ENCODE peak calls at places on chromosomes 7 and 10, in eight cellular contexts. One of them, this sample, is unnamed.
A peak's percentile ranks its signal among the peaks of the same experiment; 100 is the strongest.

GRCh38 chr10:22491931-22492615 is 146.8 kb downstream of the SPAG6 start:
- DNase-seq in LoVo: no peak
- DNase-seq in OCI-M1: no peak
- DNase-seq in spleen: no peak
- DNase-seq in activated T-helper 9 cell treated with anti-CD3 and anti-CD28 coated beads, Interleukin-2, amount 50 U/mL, for 16 hours: no peak
- DNase-seq in right cardiac atrium: no peak
- DNase-seq in GM23248: no peak
- DNase-seq in T follicular helper cell: no peak
- DNase-seq in this sample: no peak

GRCh38 chr7:44194562-44195145 is 5.4 kb upstream of the GCK start:
- DNase-seq in LoVo: no peak
- DNase-seq in OCI-M1: no peak
- DNase-seq in spleen: no peak
- DNase-seq in activated T-helper 9 cell treated with anti-CD3 and anti-CD28 coated beads, Interleukin-2, amount 50 U/mL, for 16 hours: no peak
- DNase-seq in right cardiac atrium: no peak
- DNase-seq in GM23248: no peak
- DNase-seq in T follicular helper cell: no peak
- DNase-seq in this sample: no peak

GRCh38 chr7:3336042-3336665 is 35.1 kb downstream of the SDK1 start:
- DNase-seq in LoVo: no peak
- DNase-seq in OCI-M1: no peak
- DNase-seq in spleen: no peak
- DNase-seq in activated T-helper 9 cell treated with anti-CD3 and anti-CD28 coated beads, Interleukin-2, amount 50 U/mL, for 16 hours: no peak
- DNase-seq in right cardiac atrium: no peak
- DNase-seq in GM23248: no peak
- DNase-seq in T follicular helper cell: no peak
- DNase-seq in this sample: no peak

GRCh38 chr7:7519528-7519927 is 16.1 kb downstream of the COL28A1 start:
- DNase-seq in LoVo: peak; percentile 47
- DNase-seq in OCI-M1: no peak
- DNase-seq in spleen: no peak
- DNase-seq in activated T-helper 9 cell treated with anti-CD3 and anti-CD28 coated beads, Interleukin-2, amount 50 U/mL, for 16 hours: no peak
- DNase-seq in right cardiac atrium: no peak
- DNase-seq in GM23248: no peak
- DNase-seq in T follicular helper cell: no peak
- DNase-seq in this sample: no peak

GRCh38 chr10:102297132-102297531 is 51.8 kb downstream of the GBF1 start:
- DNase-seq in LoVo: no peak
- DNase-seq in OCI-M1: no peak
- DNase-seq in spleen: no peak
- DNase-seq in activated T-helper 9 cell treated with anti-CD3 and anti-CD28 coated beads, Interleukin-2, amount 50 U/mL, for 16 hours: no peak
- DNase-seq in right cardiac atrium: no peak
- DNase-seq in GM23248: no peak
- DNase-seq in T follicular helper cell: no peak
- DNase-seq in this sample: no peak

GRCh38 chr10:34716958-34717357 is 98.1 kb downstream of the PARD3 start:
- DNase-seq in LoVo: peak; percentile 44
- DNase-seq in OCI-M1: peak; percentile 91
- DNase-seq in spleen: no peak
- DNase-seq in activated T-helper 9 cell treated with anti-CD3 and anti-CD28 coated beads, Interleukin-2, amount 50 U/mL, for 16 hours: no peak
- DNase-seq in right cardiac atrium: no peak
- DNase-seq in GM23248: no peak
- DNase-seq in T follicular helper cell: no peak
- DNase-seq in this sample: no peak

GRCh38 chr7:77765906-77766800 is 32.1 kb downstream of the TMEM60 start:
- DNase-seq in LoVo: peak; percentile 41
- DNase-seq in OCI-M1: no peak
- DNase-seq in spleen: no peak
- DNase-seq in activated T-helper 9 cell treated with anti-CD3 and anti-CD28 coated beads, Interleukin-2, amount 50 U/mL, for 16 hours: no peak
- DNase-seq in right cardiac atrium: no peak
- DNase-seq in GM23248: no peak
- DNase-seq in T follicular helper cell: no peak
- DNase-seq in this sample: no peak

GRCh38 chr10:125325326-125325725 is 165.0 kb upstream of the CTBP2 start:
- DNase-seq in LoVo: no peak
- DNase-seq in OCI-M1: no peak
- DNase-seq in spleen: no peak
- DNase-seq in activated T-helper 9 cell treated with anti-CD3 and anti-CD28 coated beads, Interleukin-2, amount 50 U/mL, for 16 hours: no peak
- DNase-seq in right cardiac atrium: no peak
- DNase-seq in GM23248: no peak
- DNase-seq in T follicular helper cell: no peak
- DNase-seq in this sample: no peak

GRCh38 chr7:43625453-43625852 is 42.5 kb downstream of the STK17A start:
- DNase-seq in LoVo: no peak
- DNase-seq in OCI-M1: no peak
- DNase-seq in spleen: no peak
- DNase-seq in activated T-helper 9 cell treated with anti-CD3 and anti-CD28 coated beads, Interleukin-2, amount 50 U/mL, for 16 hours: no peak
- DNase-seq in right cardiac atrium: no peak
- DNase-seq in GM23248: no peak
- DNase-seq in T follicular helper cell: no peak
- DNase-seq in this sample: no peak

GRCh38 chr10:60032723-60033122 is 126.4 kb upstream of the CCDC6 start:
- DNase-seq in LoVo: peak; percentile 67
- DNase-seq in OCI-M1: peak; percentile 97
- DNase-seq in spleen: no peak
- DNase-seq in activated T-helper 9 cell treated with anti-CD3 and anti-CD28 coated beads, Interleukin-2, amount 50 U/mL, for 16 hours: no peak
- DNase-seq in right cardiac atrium: no peak
- DNase-seq in GM23248: peak; percentile 47
- DNase-seq in T follicular helper cell: peak; percentile 6
- DNase-seq in this sample: no peak

GRCh38 chr10:4780782-4781181 is 45.2 kb upstream of the AKR1E2 start:
- DNase-seq in LoVo: peak; percentile 20
- DNase-seq in OCI-M1: no peak
- DNase-seq in spleen: no peak
- DNase-seq in activated T-helper 9 cell treated with anti-CD3 and anti-CD28 coated beads, Interleukin-2, amount 50 U/mL, for 16 hours: no peak
- DNase-seq in right cardiac atrium: no peak
- DNase-seq in GM23248: peak; percentile 47
- DNase-seq in T follicular helper cell: no peak
- DNase-seq in this sample: no peak

GRCh38 chr10:97961979-97962378 is 68.4 kb downstream of the CRTAC1 start:
- DNase-seq in LoVo: no peak
- DNase-seq in OCI-M1: no peak
- DNase-seq in spleen: no peak
- DNase-seq in activated T-helper 9 cell treated with anti-CD3 and anti-CD28 coated beads, Interleukin-2, amount 50 U/mL, for 16 hours: no peak
- DNase-seq in right cardiac atrium: no peak
- DNase-seq in GM23248: no peak
- DNase-seq in T follicular helper cell: no peak
- DNase-seq in this sample: no peak

GRCh38 chr7:139246905-139247304 is 15.9 kb downstream of the UBN2 start:
- DNase-seq in LoVo: no peak
- DNase-seq in OCI-M1: no peak
- DNase-seq in spleen: no peak
- DNase-seq in activated T-helper 9 cell treated with anti-CD3 and anti-CD28 coated beads, Interleukin-2, amount 50 U/mL, for 16 hours: no peak
- DNase-seq in right cardiac atrium: no peak
- DNase-seq in GM23248: peak; percentile 83
- DNase-seq in T follicular helper cell: no peak
- DNase-seq in this sample: no peak

GRCh38 chr10:86316990-86317389 is 49.6 kb downstream of the GRID1 start:
- DNase-seq in LoVo: no peak
- DNase-seq in OCI-M1: no peak
- DNase-seq in spleen: peak; percentile 53
- DNase-seq in activated T-helper 9 cell treated with anti-CD3 and anti-CD28 coated beads, Interleukin-2, amount 50 U/mL, for 16 hours: no peak
- DNase-seq in right cardiac atrium: no peak
- DNase-seq in GM23248: no peak
- DNase-seq in T follicular helper cell: no peak
- DNase-seq in this sample: no peak

This sample was measured in esophagus squamous epithelium.